ENCODE peak calls at places on chromosome 7, in six cellular contexts. M is lower lobe of right lung, A is endodermal cell, O is left lung, D is adrenal gland, E is right atrium auricular region. K is an unnamed sample.

GRCh38 chr7:23742051-23742450 is 32.0 kb downstream of the STK31 start:
- DNase-seq in M (no peak), A (no peak), O (no peak), D (no peak), E (no peak), K (no peak)

GRCh38 chr7:106717997-106718871 is 57.3 kb upstream of the CCDC71L start:
- DNase-seq in M (no peak), A (peak), O (no peak), D (peak), E (no peak), K (peak)

GRCh38 chr7:51141451-51141971 is 175.1 kb downstream of the COBL start:
- DNase-seq in M (no peak), A (peak), O (no peak), D (no peak), E (no peak), K (no peak)

GRCh38 chr7:107833619-107834230 is 30.7 kb upstream of the SLC26A3 start:
- DNase-seq in M (no peak), A (no peak), O (no peak), D (no peak), E (no peak), K (no peak)

GRCh38 chr7:42978496-42978895 is 46.3 kb downstream of the MRPL32 start:
- DNase-seq in M (no peak), A (no peak), O (no peak), D (no peak), E (no peak), K (no peak)

GRCh38 chr7:107865956-107866775 is 24.8 kb upstream of the DLD start:
- DNase-seq in M (no peak), A (no peak), O (no peak), D (no peak), E (no peak), K (no peak)

GRCh38 chr7:129845178-129845971 is 107.4 kb downstream of the UBE2H start:
- DNase-seq in M (no peak), A (no peak), O (no peak), D (no peak), E (no peak), K (no peak)

GRCh38 chr7:80362677-80363076 is 149.2 kb downstream of the GNAT3 start:
- DNase-seq in M (no peak), A (no peak), O (no peak), D (no peak), E (no peak), K (no peak)

GRCh38 chr7:50727072-50727471 is 55.6 kb downstream of the GRB10 start:
- DNase-seq in M (no peak), A (peak), O (no peak), D (no peak), E (no peak), K (no peak)

GRCh38 chr7:143359769-143360168 is 2.7 kb downstream of the FAM131B start:
- DNase-seq in M (no peak), A (no peak), O (no peak), D (no peak), E (no peak), K (no peak)

GRCh38 chr7:88226886-88227516 is 7.2 kb upstream of the SRI start:
- DNase-seq in M (peak), A (no peak), O (peak), D (no peak), E (no peak), K (no peak)

DNA sequence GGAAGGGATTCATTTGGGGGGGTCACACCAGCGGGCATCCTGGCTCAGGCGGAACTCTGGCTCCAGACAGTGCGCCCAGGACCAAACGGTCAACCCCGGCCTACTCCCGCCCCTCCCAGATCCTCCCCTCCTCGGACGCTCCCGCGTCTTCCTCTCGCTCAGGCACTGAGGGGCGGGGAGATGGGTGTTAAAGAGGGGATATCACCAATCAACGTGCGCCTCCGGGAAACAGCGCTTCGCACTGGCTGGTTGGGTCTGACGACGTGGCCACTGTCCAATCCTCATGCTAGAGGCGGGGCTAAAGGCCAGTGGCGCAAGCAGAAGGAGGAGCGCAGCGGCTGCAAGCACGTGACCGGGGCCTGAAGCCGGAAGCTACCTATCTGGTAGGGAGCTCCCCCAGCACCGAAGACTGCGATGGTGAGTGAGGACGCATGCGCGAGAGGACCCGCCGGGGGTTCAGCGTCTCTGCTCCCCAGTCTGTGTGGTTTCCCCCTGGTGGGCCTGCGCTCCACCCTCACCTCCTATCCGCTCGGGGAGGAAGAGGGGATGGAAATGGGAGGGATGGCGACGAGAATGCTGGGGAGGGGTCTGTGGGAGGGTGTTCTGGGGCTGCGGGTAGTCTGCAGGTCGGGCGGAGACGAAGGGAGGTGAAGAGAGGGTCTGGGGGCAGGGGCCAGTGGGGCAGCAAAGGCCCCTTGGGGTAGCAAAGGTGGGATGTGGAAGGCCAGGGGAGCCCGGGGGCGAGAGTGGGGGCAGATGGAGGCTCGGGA is at the start of gene LAMTOR4:
- DNase-seq in M (peak), A (peak), O (peak), D (peak), E (peak), K (peak)
- TF ChIP-seq CTCF in M (no peak), A (peak), O (no peak), D (peak), E (no peak), K (no peak)

GRCh38 chr7:74584160-74584954 is 73.2 kb upstream of the GTF2I start:
- DNase-seq in M (no peak), A (peak), O (no peak), D (no peak), E (no peak), K (no peak)
- TF ChIP-seq CTCF in M (no peak), A (peak), O (no peak), D (no peak), E (no peak), K (no peak)

DNA sequence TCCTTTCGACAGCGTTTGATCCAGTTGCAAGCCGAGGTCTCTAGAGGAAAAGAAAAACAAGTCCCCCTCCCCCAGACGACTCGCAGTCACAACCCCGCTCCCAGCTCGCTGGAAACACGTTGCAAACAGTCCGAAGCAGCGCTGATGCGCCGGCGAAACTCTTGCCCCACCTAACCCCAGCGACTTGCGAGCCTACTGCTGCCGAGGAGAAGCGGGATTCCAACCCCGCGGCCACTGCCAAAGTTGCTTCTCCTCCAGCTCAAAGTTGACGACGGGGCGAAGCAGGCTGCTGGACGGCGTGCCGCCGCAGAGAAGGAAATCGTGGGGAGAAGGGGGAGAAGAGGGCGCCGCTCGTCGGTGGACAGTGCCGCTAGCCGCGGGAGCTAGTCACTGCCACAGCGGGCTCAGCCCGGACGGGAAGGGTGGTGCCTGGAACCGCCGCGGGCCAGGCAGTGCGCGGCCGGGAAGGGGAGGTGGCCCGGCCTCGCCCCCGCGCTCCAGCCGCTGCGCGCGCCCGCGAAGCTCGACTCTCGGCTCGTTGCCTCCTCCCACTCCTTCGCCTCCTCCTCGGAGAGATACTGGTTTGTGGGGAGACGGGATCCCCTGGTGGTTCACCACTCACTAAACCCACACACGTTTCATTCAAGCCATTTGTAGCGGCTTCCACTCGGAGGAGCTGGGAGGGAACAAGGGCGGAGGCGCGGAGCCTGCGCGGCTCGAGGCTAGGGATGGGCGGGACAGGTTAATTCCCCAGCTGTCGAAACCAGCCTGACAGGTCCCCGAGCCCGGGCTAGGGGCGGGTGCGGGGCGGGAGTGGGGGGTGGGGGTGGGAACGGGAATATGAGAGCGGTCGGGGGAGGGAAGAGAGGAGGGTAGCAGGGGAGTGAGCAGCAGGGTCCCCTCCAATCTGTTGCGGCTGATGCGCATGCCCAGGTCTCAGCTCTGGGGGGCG is at the start of gene GPR37:
- DNase-seq in M (peak), A (peak), O (peak), D (no peak), E (no peak), K (peak)
- TF ChIP-seq CTCF in M (no peak), A (peak), O (no peak), D (no peak), E (no peak), K (no peak)

DNA sequence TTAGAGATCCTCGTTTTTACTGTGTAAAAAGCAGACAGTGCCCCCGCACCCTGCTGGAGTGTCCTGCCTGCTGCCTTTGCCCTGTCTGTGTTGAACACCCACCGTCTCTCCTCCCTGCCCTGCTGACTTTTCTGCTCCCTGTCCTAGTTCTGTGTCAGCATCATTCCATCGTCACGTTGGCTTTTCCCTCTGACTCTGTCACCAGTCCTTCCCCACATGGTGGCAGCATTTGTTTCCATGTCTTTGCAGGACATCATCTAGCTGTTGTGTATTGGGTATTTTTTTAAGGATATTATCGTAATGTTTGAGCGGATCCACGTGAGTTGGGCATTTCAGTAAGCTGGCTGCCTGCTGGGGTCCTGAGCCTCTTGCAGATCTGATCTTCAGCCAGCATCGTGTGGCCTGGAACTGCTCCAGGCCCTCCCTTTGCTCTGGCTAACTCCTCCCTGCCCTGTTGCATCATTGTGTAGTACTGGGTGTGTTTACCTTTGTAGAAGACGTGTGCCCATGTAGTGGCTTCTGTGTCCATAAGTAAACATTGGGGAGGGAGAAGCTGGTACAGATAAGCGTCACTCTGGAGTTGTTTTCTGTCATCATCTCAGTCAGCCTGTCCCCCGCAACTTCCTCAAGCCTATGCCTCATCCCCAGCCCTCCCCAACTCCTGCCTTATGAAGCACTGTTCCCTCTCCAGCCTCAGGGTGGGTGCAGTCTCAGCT is 44.2 kb downstream of the TRRAP start:
- DNase-seq in M (peak), A (no peak), O (no peak), D (no peak), E (peak), K (no peak)
- TF ChIP-seq CTCF in M (no peak), A (no peak), O (no peak), D (no peak), E (peak), K (no peak)

GRCh38 chr7:30226593-30227268 is 57.7 kb upstream of the ZNRF2 start:
- DNase-seq in M (peak), A (peak), O (no peak), D (no peak), E (no peak), K (no peak)
- TF ChIP-seq CTCF in M (peak), A (peak), O (peak), D (no peak), E (peak), K (no peak)

GRCh38 chr7:11835260-11835659 is 3.3 kb upstream of the THSD7A start:
- DNase-seq in M (no peak), A (no peak), O (no peak), D (no peak), E (no peak), K (no peak)
- TF ChIP-seq CTCF in M (peak), A (peak), O (no peak), D (peak), E (peak), K (no peak)

K was measured in GM20000.